ENCODE peak calls at places on chromosomes 7 and 10, in eight cellular contexts. One of them, this sample, is unnamed.

GRCh38 chr10:46286991-46287693 is at the start of gene ANTXRL:
- DNase-seq in fibroblast of villous mesenchyme: no peak
- DNase-seq in heart left ventricle: no peak
- DNase-seq in epithelial cell of esophagus: no peak
- DNase-seq in thoracic aorta: no peak
- DNase-seq in Calu3: no peak
- DNase-seq in CD14-positive monocyte: no peak
- DNase-seq in MM.1S: no peak
- DNase-seq in this sample: peak

GRCh38 chr10:132897516-132898381 is 44.6 kb downstream of the CFAP46 start:
- DNase-seq in fibroblast of villous mesenchyme: no peak
- DNase-seq in heart left ventricle: no peak
- DNase-seq in epithelial cell of esophagus: no peak
- DNase-seq in thoracic aorta: no peak
- DNase-seq in Calu3: no peak
- DNase-seq in CD14-positive monocyte: peak
- DNase-seq in MM.1S: no peak
- DNase-seq in this sample: peak

GRCh38 chr7:27148776-27149641 is 1.4 kb upstream of the HOXA6 start:
- DNase-seq in fibroblast of villous mesenchyme: peak
- DNase-seq in heart left ventricle: no peak
- DNase-seq in epithelial cell of esophagus: no peak
- DNase-seq in thoracic aorta: no peak
- DNase-seq in Calu3: no peak
- DNase-seq in CD14-positive monocyte: peak
- DNase-seq in MM.1S: no peak
- DNase-seq in this sample: no peak

GRCh38 chr7:5428470-5429252 is 5.0 kb upstream of the TNRC18 start:
- DNase-seq in fibroblast of villous mesenchyme: peak
- DNase-seq in heart left ventricle: peak
- DNase-seq in epithelial cell of esophagus: peak
- DNase-seq in thoracic aorta: no peak
- DNase-seq in Calu3: peak
- DNase-seq in CD14-positive monocyte: no peak
- DNase-seq in MM.1S: no peak
- DNase-seq in this sample: no peak

GRCh38 chr7:42662862-42663261 is 249.0 kb downstream of the C7orf25 start:
- DNase-seq in fibroblast of villous mesenchyme: no peak
- DNase-seq in heart left ventricle: no peak
- DNase-seq in epithelial cell of esophagus: no peak
- DNase-seq in thoracic aorta: no peak
- DNase-seq in Calu3: no peak
- DNase-seq in CD14-positive monocyte: no peak
- DNase-seq in MM.1S: no peak
- DNase-seq in this sample: no peak

GRCh38 chr10:11113156-11113555 is 95.5 kb downstream of the CELF2 start:
- DNase-seq in fibroblast of villous mesenchyme: no peak
- DNase-seq in heart left ventricle: no peak
- DNase-seq in epithelial cell of esophagus: no peak
- DNase-seq in thoracic aorta: no peak
- DNase-seq in Calu3: no peak
- DNase-seq in CD14-positive monocyte: no peak
- DNase-seq in MM.1S: no peak
- DNase-seq in this sample: no peak

GRCh38 chr7:130894146-130895005 is 160.4 kb upstream of the KLF14 start:
- DNase-seq in fibroblast of villous mesenchyme: peak
- DNase-seq in heart left ventricle: peak
- DNase-seq in epithelial cell of esophagus: no peak
- DNase-seq in thoracic aorta: no peak
- DNase-seq in Calu3: peak
- DNase-seq in CD14-positive monocyte: no peak
- DNase-seq in MM.1S: no peak
- DNase-seq in this sample: no peak

GRCh38 chr7:149774237-149775175 is 1.1 kb upstream of the ZNF467 start:
- DNase-seq in fibroblast of villous mesenchyme: no peak
- DNase-seq in heart left ventricle: no peak
- DNase-seq in epithelial cell of esophagus: peak
- DNase-seq in thoracic aorta: no peak
- DNase-seq in Calu3: no peak
- DNase-seq in CD14-positive monocyte: no peak
- DNase-seq in MM.1S: no peak
- DNase-seq in this sample: peak

GRCh38 chr10:106705576-106706526 is 458.7 kb downstream of the SORCS1 start:
- DNase-seq in fibroblast of villous mesenchyme: peak
- DNase-seq in heart left ventricle: peak
- DNase-seq in epithelial cell of esophagus: peak
- DNase-seq in thoracic aorta: no peak
- DNase-seq in Calu3: peak
- DNase-seq in CD14-positive monocyte: no peak
- DNase-seq in MM.1S: peak
- DNase-seq in this sample: no peak

GRCh38 chr7:5284304-5285281 is 1.9 kb downstream of the SLC29A4 start:
- DNase-seq in fibroblast of villous mesenchyme: peak
- DNase-seq in heart left ventricle: no peak
- DNase-seq in epithelial cell of esophagus: peak
- DNase-seq in thoracic aorta: no peak
- DNase-seq in Calu3: peak
- DNase-seq in CD14-positive monocyte: no peak
- DNase-seq in MM.1S: peak
- DNase-seq in this sample: no peak

GRCh38 chr7:34322841-34323240 is 335.2 kb upstream of the NPSR1 start:
- DNase-seq in fibroblast of villous mesenchyme: no peak
- DNase-seq in heart left ventricle: no peak
- DNase-seq in epithelial cell of esophagus: peak
- DNase-seq in thoracic aorta: no peak
- DNase-seq in Calu3: no peak
- DNase-seq in CD14-positive monocyte: no peak
- DNase-seq in MM.1S: peak
- DNase-seq in this sample: no peak

GRCh38 chr10:86706401-86706841 is 38.1 kb downstream of the LDB3 start:
- DNase-seq in fibroblast of villous mesenchyme: no peak
- DNase-seq in heart left ventricle: no peak
- DNase-seq in epithelial cell of esophagus: no peak
- DNase-seq in thoracic aorta: no peak
- DNase-seq in Calu3: no peak
- DNase-seq in CD14-positive monocyte: peak
- DNase-seq in MM.1S: no peak
- DNase-seq in this sample: peak

GRCh38 chr10:115417585-115418265 is 324.6 kb downstream of the ATRNL1 start:
- DNase-seq in fibroblast of villous mesenchyme: peak
- DNase-seq in heart left ventricle: no peak
- DNase-seq in epithelial cell of esophagus: peak
- DNase-seq in thoracic aorta: no peak
- DNase-seq in Calu3: peak
- DNase-seq in CD14-positive monocyte: no peak
- DNase-seq in MM.1S: peak
- DNase-seq in this sample: no peak

GRCh38 chr10:18368681-18369080 is 228.5 kb downstream of the CACNB2 start:
- DNase-seq in fibroblast of villous mesenchyme: peak
- DNase-seq in heart left ventricle: no peak
- DNase-seq in epithelial cell of esophagus: peak
- DNase-seq in thoracic aorta: no peak
- DNase-seq in Calu3: no peak
- DNase-seq in CD14-positive monocyte: no peak
- DNase-seq in MM.1S: no peak
- DNase-seq in this sample: no peak

GRCh38 chr7:108016841-108017775 is 14.1 kb upstream of the LAMB1 start:
- DNase-seq in fibroblast of villous mesenchyme: peak
- DNase-seq in heart left ventricle: no peak
- DNase-seq in epithelial cell of esophagus: peak
- DNase-seq in thoracic aorta: no peak
- DNase-seq in Calu3: no peak
- DNase-seq in CD14-positive monocyte: no peak
- DNase-seq in MM.1S: no peak
- DNase-seq in this sample: no peak

GRCh38 chr10:7915923-7916322 is 97.6 kb downstream of the TAF3 start:
- DNase-seq in fibroblast of villous mesenchyme: peak
- DNase-seq in heart left ventricle: no peak
- DNase-seq in epithelial cell of esophagus: peak
- DNase-seq in thoracic aorta: no peak
- DNase-seq in Calu3: no peak
- DNase-seq in CD14-positive monocyte: no peak
- DNase-seq in MM.1S: no peak
- DNase-seq in this sample: no peak

GRCh38 chr7:18352339-18353255 is 143.0 kb upstream of the HDAC9 start:
- DNase-seq in fibroblast of villous mesenchyme: peak
- DNase-seq in heart left ventricle: peak
- DNase-seq in epithelial cell of esophagus: peak
- DNase-seq in thoracic aorta: no peak
- DNase-seq in Calu3: peak
- DNase-seq in CD14-positive monocyte: no peak
- DNase-seq in MM.1S: peak
- DNase-seq in this sample: no peak

GRCh38 chr10:74083304-74083703 is 67.3 kb downstream of the AP3M1 start:
- DNase-seq in fibroblast of villous mesenchyme: no peak
- DNase-seq in heart left ventricle: no peak
- DNase-seq in epithelial cell of esophagus: no peak
- DNase-seq in thoracic aorta: no peak
- DNase-seq in Calu3: no peak
- DNase-seq in CD14-positive monocyte: no peak
- DNase-seq in MM.1S: no peak
- DNase-seq in this sample: no peak

GRCh38 chr7:21497072-21497471 is 45.8 kb upstream of the DNAH11 start:
- DNase-seq in fibroblast of villous mesenchyme: peak
- DNase-seq in heart left ventricle: no peak
- DNase-seq in epithelial cell of esophagus: peak
- DNase-seq in thoracic aorta: no peak
- DNase-seq in Calu3: no peak
- DNase-seq in CD14-positive monocyte: no peak
- DNase-seq in MM.1S: no peak
- DNase-seq in this sample: no peak

GRCh38 chr7:112799473-112799872 is 9.3 kb upstream of the TMEM168 start:
- DNase-seq in fibroblast of villous mesenchyme: no peak
- DNase-seq in heart left ventricle: no peak
- DNase-seq in epithelial cell of esophagus: no peak
- DNase-seq in thoracic aorta: no peak
- DNase-seq in Calu3: no peak
- DNase-seq in CD14-positive monocyte: no peak
- DNase-seq in MM.1S: no peak
- DNase-seq in this sample: no peak

GRCh38 chr7:148547946-148548345 is 42.6 kb upstream of the C7orf33 start:
- DNase-seq in fibroblast of villous mesenchyme: no peak
- DNase-seq in heart left ventricle: no peak
- DNase-seq in epithelial cell of esophagus: no peak
- DNase-seq in thoracic aorta: no peak
- DNase-seq in Calu3: no peak
- DNase-seq in CD14-positive monocyte: no peak
- DNase-seq in MM.1S: peak
- DNase-seq in this sample: no peak

DNA sequence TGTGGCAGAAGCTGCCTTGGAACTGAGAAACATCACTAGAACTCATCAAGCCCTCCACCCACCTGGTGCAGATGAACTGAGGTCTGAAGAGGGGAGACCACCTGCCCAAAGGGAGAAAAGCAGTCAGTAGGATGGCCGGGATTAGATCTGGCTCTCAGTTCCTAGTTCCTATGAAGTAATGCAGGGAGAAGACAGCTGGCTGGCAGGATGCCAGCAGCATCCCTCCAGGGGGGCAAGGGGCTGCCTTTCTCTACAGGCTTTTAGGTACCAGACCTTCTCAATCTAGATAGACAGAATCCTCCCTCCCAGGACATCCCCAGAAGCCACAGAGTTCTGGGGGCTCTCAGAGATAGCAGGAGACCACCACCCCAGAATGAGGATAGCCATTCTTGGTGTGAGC is 7.8 kb downstream of the CRHR2 start:
- DNase-seq in fibroblast of villous mesenchyme: no peak
- DNase-seq in heart left ventricle: no peak
- DNase-seq in epithelial cell of esophagus: no peak
- DNase-seq in thoracic aorta: no peak
- DNase-seq in Calu3: no peak
- DNase-seq in CD14-positive monocyte: no peak
- DNase-seq in MM.1S: no peak
- DNase-seq in this sample: no peak
- TF ChIP-seq CTCF in fibroblast of villous mesenchyme: no peak
- TF ChIP-seq CTCF in heart left ventricle: no peak
- TF ChIP-seq CTCF in epithelial cell of esophagus: no peak
- TF ChIP-seq CTCF in thoracic aorta: no peak
- TF ChIP-seq CTCF in Calu3: no peak
- TF ChIP-seq CTCF in CD14-positive monocyte: no peak
- TF ChIP-seq CTCF in MM.1S: no peak
- TF ChIP-seq CTCF in this sample: no peak

GRCh38 chr7:139133335-139134139 is 24.0 kb upstream of the ZC3HAV1 start:
- DNase-seq in fibroblast of villous mesenchyme: peak
- DNase-seq in heart left ventricle: peak
- DNase-seq in epithelial cell of esophagus: peak
- DNase-seq in thoracic aorta: peak
- DNase-seq in Calu3: peak
- DNase-seq in CD14-positive monocyte: peak
- DNase-seq in MM.1S: peak
- DNase-seq in this sample: peak

GRCh38 chr7:139124084-139124914 is 14.8 kb upstream of the ZC3HAV1 start:
- DNase-seq in fibroblast of villous mesenchyme: no peak
- DNase-seq in heart left ventricle: no peak
- DNase-seq in epithelial cell of esophagus: no peak
- DNase-seq in thoracic aorta: no peak
- DNase-seq in Calu3: no peak
- DNase-seq in CD14-positive monocyte: no peak
- DNase-seq in MM.1S: no peak
- DNase-seq in this sample: no peak

GRCh38 chr7:139131622-139132021 is 22.1 kb upstream of the ZC3HAV1 start:
- DNase-seq in fibroblast of villous mesenchyme: peak
- DNase-seq in heart left ventricle: no peak
- DNase-seq in epithelial cell of esophagus: no peak
- DNase-seq in thoracic aorta: no peak
- DNase-seq in Calu3: no peak
- DNase-seq in CD14-positive monocyte: no peak
- DNase-seq in MM.1S: no peak
- DNase-seq in this sample: no peak

GRCh38 chr7:139125637-139126036 is 16.1 kb upstream of the ZC3HAV1 start:
- DNase-seq in fibroblast of villous mesenchyme: no peak
- DNase-seq in heart left ventricle: no peak
- DNase-seq in epithelial cell of esophagus: no peak
- DNase-seq in thoracic aorta: no peak
- DNase-seq in Calu3: no peak
- DNase-seq in CD14-positive monocyte: no peak
- DNase-seq in MM.1S: no peak
- DNase-seq in this sample: no peak

GRCh38 chr7:139127648-139128047 is 18.1 kb upstream of the ZC3HAV1 start:
- DNase-seq in fibroblast of villous mesenchyme: no peak
- DNase-seq in heart left ventricle: no peak
- DNase-seq in epithelial cell of esophagus: no peak
- DNase-seq in thoracic aorta: no peak
- DNase-seq in Calu3: no peak
- DNase-seq in CD14-positive monocyte: no peak
- DNase-seq in MM.1S: peak
- DNase-seq in this sample: no peak
- TF ChIP-seq CTCF in fibroblast of villous mesenchyme: peak
- TF ChIP-seq CTCF in heart left ventricle: no peak
- TF ChIP-seq CTCF in epithelial cell of esophagus: no peak
- TF ChIP-seq CTCF in thoracic aorta: no peak
- TF ChIP-seq CTCF in Calu3: no peak
- TF ChIP-seq CTCF in CD14-positive monocyte: no peak
- TF ChIP-seq CTCF in MM.1S: peak
- TF ChIP-seq CTCF in this sample: peak

GRCh38 chr10:16116404-16117304 is 256.3 kb upstream of the MINDY3 start:
- DNase-seq in fibroblast of villous mesenchyme: peak
- DNase-seq in heart left ventricle: no peak
- DNase-seq in epithelial cell of esophagus: peak
- DNase-seq in thoracic aorta: no peak
- DNase-seq in Calu3: peak
- DNase-seq in CD14-positive monocyte: no peak
- DNase-seq in MM.1S: peak
- DNase-seq in this sample: no peak
- TF ChIP-seq CTCF in fibroblast of villous mesenchyme: no peak
- TF ChIP-seq CTCF in heart left ventricle: peak
- TF ChIP-seq CTCF in epithelial cell of esophagus: peak
- TF ChIP-seq CTCF in thoracic aorta: no peak
- TF ChIP-seq CTCF in Calu3: peak
- TF ChIP-seq CTCF in CD14-positive monocyte: peak
- TF ChIP-seq CTCF in MM.1S: peak
- TF ChIP-seq CTCF in this sample: peak

GRCh38 chr7:134905375-134905774 is 80.9 kb upstream of the AGBL3 start:
- DNase-seq in fibroblast of villous mesenchyme: peak
- DNase-seq in heart left ventricle: peak
- DNase-seq in epithelial cell of esophagus: peak
- DNase-seq in thoracic aorta: peak
- DNase-seq in Calu3: no peak
- DNase-seq in CD14-positive monocyte: no peak
- DNase-seq in MM.1S: no peak
- DNase-seq in this sample: no peak
- TF ChIP-seq CTCF in fibroblast of villous mesenchyme: peak
- TF ChIP-seq CTCF in heart left ventricle: no peak
- TF ChIP-seq CTCF in epithelial cell of esophagus: peak
- TF ChIP-seq CTCF in thoracic aorta: peak
- TF ChIP-seq CTCF in Calu3: no peak
- TF ChIP-seq CTCF in CD14-positive monocyte: no peak
- TF ChIP-seq CTCF in MM.1S: no peak
- TF ChIP-seq CTCF in this sample: peak